ENCODE peak calls at places on chromosomes 1 and 21, in seven cellular contexts. One of them, this sample, is unnamed.

GRCh38 chr1:57281324-57281723 is 142.5 kb downstream of the DAB1 start:
- DNase-seq in lower lobe of right lung: no peak
- DNase-seq in prostate gland: no peak
- DNase-seq in mammary epithelial cell: no peak
- DNase-seq in breast epithelium: no peak
- DNase-seq in suprapubic skin: no peak
- DNase-seq in keratinocyte: no peak
- DNase-seq in this sample: peak; percentile 60

GRCh38 chr1:70211536-70211935 is 6.2 kb upstream of the LRRC40 start:
- DNase-seq in lower lobe of right lung: no peak
- DNase-seq in mammary epithelial cell: peak; percentile 16
- DNase-seq in keratinocyte: no peak
- DNase-seq in suprapubic skin: no peak
- DNase-seq in breast epithelium: no peak
- DNase-seq in prostate gland: no peak
- DNase-seq in this sample: no peak

GRCh38 chr1:11318982-11319381 is 46.0 kb downstream of the UBIAD1 start:
- DNase-seq in breast epithelium: no peak
- DNase-seq in keratinocyte: no peak
- DNase-seq in prostate gland: no peak
- DNase-seq in lower lobe of right lung: no peak
- DNase-seq in mammary epithelial cell: no peak
- DNase-seq in suprapubic skin: no peak
- DNase-seq in this sample: no peak

GRCh38 chr1:160416369-160416768 is 16.0 kb downstream of the VANGL2 start:
- DNase-seq in prostate gland: no peak
- DNase-seq in breast epithelium: no peak
- DNase-seq in keratinocyte: no peak
- DNase-seq in mammary epithelial cell: peak; percentile 56
- DNase-seq in suprapubic skin: no peak
- DNase-seq in lower lobe of right lung: no peak
- DNase-seq in this sample: no peak

GRCh38 chr1:198919667-198920398 is 281.0 kb downstream of the PTPRC start:
- DNase-seq in keratinocyte: no peak
- DNase-seq in prostate gland: no peak
- DNase-seq in lower lobe of right lung: no peak
- DNase-seq in mammary epithelial cell: peak; percentile 56
- DNase-seq in breast epithelium: no peak
- DNase-seq in suprapubic skin: no peak
- DNase-seq in this sample: no peak

GRCh38 chr1:67688526-67689219 is 3.7 kb downstream of the GADD45A start:
- DNase-seq in keratinocyte: no peak
- DNase-seq in prostate gland: no peak
- DNase-seq in breast epithelium: no peak
- DNase-seq in mammary epithelial cell: no peak
- DNase-seq in lower lobe of right lung: no peak
- DNase-seq in suprapubic skin: no peak
- DNase-seq in this sample: no peak

GRCh38 chr1:9907441-9907840 is 2.6 kb downstream of the CTNNBIP1 start:
- DNase-seq in lower lobe of right lung: no peak
- DNase-seq in suprapubic skin: no peak
- DNase-seq in prostate gland: peak; percentile 53
- DNase-seq in mammary epithelial cell: peak; percentile 73
- DNase-seq in breast epithelium: no peak
- DNase-seq in keratinocyte: no peak
- DNase-seq in this sample: no peak

GRCh38 chr21:31248598-31248997 is 95.5 kb downstream of the TIAM1 start:
- DNase-seq in suprapubic skin: no peak
- DNase-seq in prostate gland: no peak
- DNase-seq in mammary epithelial cell: peak; percentile 63
- DNase-seq in lower lobe of right lung: no peak
- DNase-seq in breast epithelium: no peak
- DNase-seq in keratinocyte: peak; percentile 42
- DNase-seq in this sample: no peak

GRCh38 chr1:74368335-74368734 is 133.1 kb downstream of the TNNI3K start:
- DNase-seq in mammary epithelial cell: no peak
- DNase-seq in suprapubic skin: no peak
- DNase-seq in keratinocyte: no peak
- DNase-seq in lower lobe of right lung: no peak
- DNase-seq in breast epithelium: no peak
- DNase-seq in prostate gland: no peak
- DNase-seq in this sample: no peak

GRCh38 chr21:44667612-44668011 is 885 bp upstream of the KRTAP12-2 start:
- DNase-seq in prostate gland: no peak
- DNase-seq in keratinocyte: no peak
- DNase-seq in breast epithelium: no peak
- DNase-seq in lower lobe of right lung: no peak
- DNase-seq in mammary epithelial cell: no peak
- DNase-seq in suprapubic skin: no peak
- DNase-seq in this sample: no peak
- H3K9me3 ChIP-seq in prostate gland: no peaks in the 10 kb centered on the region
- H3K9me3 ChIP-seq in keratinocyte: no peaks in the 10 kb centered on the region
- H3K9me3 ChIP-seq in breast epithelium: peaks cover 23% of the 10 kb centered on the region
- H3K9me3 ChIP-seq in lower lobe of right lung: peaks cover 5% of the 10 kb centered on the region
- H3K9me3 ChIP-seq in mammary epithelial cell: peaks cover 4% of the 10 kb centered on the region
- H3K9me3 ChIP-seq in suprapubic skin: peaks cover 10% of the 10 kb centered on the region
- H3K9me3 ChIP-seq in this sample: no peaks in the 10 kb centered on the region

GRCh38 chr1:155944396-155944728 is 2.9 kb downstream of the RXFP4 start:
- DNase-seq in prostate gland: no peak
- DNase-seq in breast epithelium: no peak
- DNase-seq in lower lobe of right lung: no peak
- DNase-seq in keratinocyte: no peak
- DNase-seq in suprapubic skin: no peak
- DNase-seq in mammary epithelial cell: no peak
- DNase-seq in this sample: no peak
- H3K4me1 ChIP-seq in prostate gland: no peaks in the 10 kb centered on the region
- H3K4me1 ChIP-seq in breast epithelium: peaks cover 27% of the 10 kb centered on the region
- H3K4me1 ChIP-seq in lower lobe of right lung: peaks cover 74% of the 10 kb centered on the region
- H3K4me1 ChIP-seq in keratinocyte: peaks cover 36% of the 10 kb centered on the region
- H3K4me1 ChIP-seq in suprapubic skin: peaks cover 42% of the 10 kb centered on the region
- H3K4me1 ChIP-seq in mammary epithelial cell: peaks cover 40% of the 10 kb centered on the region
- H3K4me1 ChIP-seq in this sample: no peaks in the 10 kb centered on the region

GRCh38 chr1:63918395-63918945 is 144.7 kb downstream of the ROR1 start:
- DNase-seq in lower lobe of right lung: no peak
- DNase-seq in suprapubic skin: no peak
- DNase-seq in keratinocyte: no peak
- DNase-seq in prostate gland: no peak
- DNase-seq in breast epithelium: no peak
- DNase-seq in mammary epithelial cell: no peak
- DNase-seq in this sample: no peak

GRCh38 chr1:63922848-63923247 is 149.0 kb downstream of the ROR1 start:
- DNase-seq in suprapubic skin: no peak
- DNase-seq in prostate gland: no peak
- DNase-seq in keratinocyte: no peak
- DNase-seq in breast epithelium: no peak
- DNase-seq in mammary epithelial cell: no peak
- DNase-seq in lower lobe of right lung: no peak
- DNase-seq in this sample: no peak

GRCh38 chr1:63923302-63923701 is 149.5 kb downstream of the ROR1 start:
- DNase-seq in breast epithelium: no peak
- DNase-seq in keratinocyte: no peak
- DNase-seq in prostate gland: no peak
- DNase-seq in mammary epithelial cell: no peak
- DNase-seq in suprapubic skin: no peak
- DNase-seq in lower lobe of right lung: no peak
- DNase-seq in this sample: no peak

GRCh38 chr1:63920154-63921117 is 146.6 kb downstream of the ROR1 start:
- DNase-seq in lower lobe of right lung: no peak
- DNase-seq in mammary epithelial cell: peak; percentile 85
- DNase-seq in breast epithelium: no peak
- DNase-seq in suprapubic skin: no peak
- DNase-seq in keratinocyte: peak; percentile 66
- DNase-seq in prostate gland: no peak
- DNase-seq in this sample: no peak

DNA sequence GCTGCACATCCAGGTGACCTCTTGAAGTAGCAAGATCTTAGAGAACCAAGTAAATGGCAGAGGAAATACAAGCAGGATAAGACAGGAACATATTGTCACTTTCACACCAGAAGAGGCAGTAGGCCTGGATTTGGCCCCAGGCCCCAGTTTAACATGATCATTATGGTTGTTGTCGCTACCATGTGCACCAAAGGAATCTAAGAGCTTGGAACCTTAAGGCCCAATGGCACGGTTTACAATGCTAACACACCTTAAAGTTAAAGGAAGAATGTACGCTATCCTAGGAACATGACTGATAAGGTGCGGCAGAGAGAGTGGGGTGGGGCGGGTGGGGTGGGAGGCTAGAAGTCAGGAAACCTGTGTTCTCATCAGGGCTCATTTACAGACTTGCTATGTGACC is 147.5 kb downstream of the ROR1 start:
- DNase-seq in lower lobe of right lung: peak; percentile 41
- DNase-seq in keratinocyte: no peak
- DNase-seq in suprapubic skin: no peak
- DNase-seq in breast epithelium: no peak
- DNase-seq in prostate gland: no peak
- DNase-seq in mammary epithelial cell: no peak
- DNase-seq in this sample: no peak
- H3K36me3 ChIP-seq in lower lobe of right lung: no peaks in the 10 kb centered on the region
- H3K36me3 ChIP-seq in keratinocyte: no peaks in the 10 kb centered on the region
- H3K36me3 ChIP-seq in suprapubic skin: no peaks in the 10 kb centered on the region
- H3K36me3 ChIP-seq in breast epithelium: no peaks in the 10 kb centered on the region
- H3K36me3 ChIP-seq in prostate gland: no peaks in the 10 kb centered on the region
- H3K36me3 ChIP-seq in mammary epithelial cell: no peaks in the 10 kb centered on the region
- H3K36me3 ChIP-seq in this sample: no peaks in the 10 kb centered on the region

DNA sequence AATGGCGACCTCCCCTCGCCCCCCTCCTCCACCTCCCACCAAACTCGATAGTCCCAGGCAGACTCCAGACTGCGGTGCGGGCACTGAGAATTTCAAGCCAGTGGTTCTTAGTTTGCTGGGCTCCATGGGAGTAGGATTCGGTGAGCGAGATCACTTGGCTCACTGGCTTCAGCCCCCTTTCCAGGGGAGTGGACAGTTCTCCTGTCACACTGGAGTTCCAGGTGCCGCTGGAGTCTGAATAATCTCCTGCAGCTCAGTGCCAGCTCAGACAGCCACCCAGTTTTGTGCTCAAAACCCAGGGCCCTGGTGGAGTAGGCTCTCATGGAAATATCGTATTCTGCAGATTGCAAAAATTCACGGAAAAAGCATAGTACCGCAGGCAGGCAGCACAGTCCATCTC is 7.6 kb downstream of the OR2M7 start:
- DNase-seq in mammary epithelial cell: no peak
- DNase-seq in prostate gland: no peak
- DNase-seq in lower lobe of right lung: no peak
- DNase-seq in keratinocyte: no peak
- DNase-seq in breast epithelium: no peak
- DNase-seq in suprapubic skin: no peak
- DNase-seq in this sample: no peak
- H3K9me3 ChIP-seq in mammary epithelial cell: peaks cover 12% of the 10 kb centered on the region
- H3K9me3 ChIP-seq in prostate gland: no peaks in the 10 kb centered on the region
- H3K9me3 ChIP-seq in lower lobe of right lung: no peaks in the 10 kb centered on the region
- H3K9me3 ChIP-seq in keratinocyte: peaks cover 2% of the 10 kb centered on the region
- H3K9me3 ChIP-seq in breast epithelium: peaks cover 24% of the 10 kb centered on the region
- H3K9me3 ChIP-seq in suprapubic skin: no peaks in the 10 kb centered on the region
- H3K9me3 ChIP-seq in this sample: no peaks in the 10 kb centered on the region

DNA sequence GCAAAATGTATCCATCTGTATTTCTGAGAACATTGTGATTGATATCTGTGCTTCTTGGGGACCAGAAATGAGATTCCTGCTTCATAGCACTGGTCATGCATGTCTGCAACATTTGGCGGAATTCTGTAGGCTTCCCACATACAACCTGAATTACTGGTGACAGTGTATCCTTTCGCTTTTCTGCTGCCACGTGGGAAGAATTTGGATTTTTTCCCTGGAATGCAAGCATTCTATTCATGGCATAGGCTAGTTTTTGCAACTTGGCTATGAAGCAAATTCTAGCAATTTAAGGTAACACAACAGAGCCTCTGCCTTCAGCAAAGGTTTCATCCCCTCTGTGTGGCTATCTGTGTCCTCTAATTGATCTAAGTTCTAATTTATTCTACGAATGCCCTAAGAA is 85.9 kb downstream of the BCAR3 start:
- DNase-seq in suprapubic skin: no peak
- DNase-seq in prostate gland: no peak
- DNase-seq in mammary epithelial cell: no peak
- DNase-seq in breast epithelium: no peak
- DNase-seq in keratinocyte: no peak
- DNase-seq in lower lobe of right lung: no peak
- DNase-seq in this sample: no peak
- H3K4me1 ChIP-seq in suprapubic skin: peaks cover 81% of the 10 kb centered on the region
- H3K4me1 ChIP-seq in prostate gland: peaks cover 7% of the 10 kb centered on the region
- H3K4me1 ChIP-seq in mammary epithelial cell: peaks cover 95% of the 10 kb centered on the region
- H3K4me1 ChIP-seq in breast epithelium: peaks cover 39% of the 10 kb centered on the region
- H3K4me1 ChIP-seq in keratinocyte: peaks cover 82% of the 10 kb centered on the region
- H3K4me1 ChIP-seq in lower lobe of right lung: peaks cover 33% of the 10 kb centered on the region
- H3K4me1 ChIP-seq in this sample: peaks cover 28% of the 10 kb centered on the region